ENCODE peak calls at places on chromosomes 1 and 21, in five cellular contexts. X is HepG2, W is HL-60, P is H9, V is neural crest cell. K is an unnamed sample.

GRCh38 chr21:37348664-37349063 is 17.9 kb upstream of the DYRK1A start:
- DNase-seq in X (no peak), W (no peak), P (no peak), V (no peak), K (no peak)

GRCh38 chr21:37032877-37033471 is 26.5 kb downstream of the RIPPLY3 start:
- DNase-seq in X (no peak), W (no peak), P (no peak), V (no peak), K (no peak)

GRCh38 chr1:152036316-152037216 is at the start of gene S100A11:
- DNase-seq in X (peak; percentile 34), W (peak; percentile 91), P (peak; percentile 76), V (peak; percentile 59), K (peak; percentile 58)

GRCh38 chr21:31872452-31873274 is at the start of gene HUNK:
- DNase-seq in X (peak; percentile 29), W (peak; percentile 9), P (peak; percentile 62), V (peak; percentile 59), K (peak; percentile 58)

GRCh38 chr1:184974086-184974836 is at the start of gene NIBAN1:
- DNase-seq in X (no peak), W (peak; percentile 78), P (peak; percentile 76), V (peak; percentile 21), K (peak; percentile 60)

GRCh38 chr1:182348916-182349747 is 42.5 kb downstream of the GLUL start:
- DNase-seq in X (no peak), W (no peak), P (no peak), V (no peak), K (no peak)

GRCh38 chr1:244375061-244375460 is 76.6 kb downstream of the ADSS2 start:
- DNase-seq in X (no peak), W (no peak), P (no peak), V (no peak), K (no peak)

GRCh38 chr1:6923955-6924890 is 139.0 kb downstream of the CAMTA1 start:
- DNase-seq in X (no peak), W (no peak), P (no peak), V (no peak), K (no peak)

GRCh38 chr1:163655565-163655964 is 333.8 kb downstream of the NUF2 start:
- DNase-seq in X (no peak), W (no peak), P (no peak), V (no peak), K (no peak)

GRCh38 chr1:4696753-4697152 is 42.3 kb downstream of the AJAP1 start:
- DNase-seq in X (no peak), W (no peak), P (no peak), V (no peak), K (no peak)

GRCh38 chr1:93750946-93751345 is 69.3 kb upstream of the BCAR3 start:
- DNase-seq in X (no peak), W (no peak), P (no peak), V (no peak), K (peak; percentile 39)

GRCh38 chr1:190478193-190479007 is 736 bp upstream of the BRINP3 start:
- DNase-seq in X (no peak), W (no peak), P (peak; percentile 71), V (peak; percentile 22), K (no peak)
- TF ChIP-seq CTCF in X (no peak), W (no peak), P (no peak), V (no peak), K (no peak)

DNA sequence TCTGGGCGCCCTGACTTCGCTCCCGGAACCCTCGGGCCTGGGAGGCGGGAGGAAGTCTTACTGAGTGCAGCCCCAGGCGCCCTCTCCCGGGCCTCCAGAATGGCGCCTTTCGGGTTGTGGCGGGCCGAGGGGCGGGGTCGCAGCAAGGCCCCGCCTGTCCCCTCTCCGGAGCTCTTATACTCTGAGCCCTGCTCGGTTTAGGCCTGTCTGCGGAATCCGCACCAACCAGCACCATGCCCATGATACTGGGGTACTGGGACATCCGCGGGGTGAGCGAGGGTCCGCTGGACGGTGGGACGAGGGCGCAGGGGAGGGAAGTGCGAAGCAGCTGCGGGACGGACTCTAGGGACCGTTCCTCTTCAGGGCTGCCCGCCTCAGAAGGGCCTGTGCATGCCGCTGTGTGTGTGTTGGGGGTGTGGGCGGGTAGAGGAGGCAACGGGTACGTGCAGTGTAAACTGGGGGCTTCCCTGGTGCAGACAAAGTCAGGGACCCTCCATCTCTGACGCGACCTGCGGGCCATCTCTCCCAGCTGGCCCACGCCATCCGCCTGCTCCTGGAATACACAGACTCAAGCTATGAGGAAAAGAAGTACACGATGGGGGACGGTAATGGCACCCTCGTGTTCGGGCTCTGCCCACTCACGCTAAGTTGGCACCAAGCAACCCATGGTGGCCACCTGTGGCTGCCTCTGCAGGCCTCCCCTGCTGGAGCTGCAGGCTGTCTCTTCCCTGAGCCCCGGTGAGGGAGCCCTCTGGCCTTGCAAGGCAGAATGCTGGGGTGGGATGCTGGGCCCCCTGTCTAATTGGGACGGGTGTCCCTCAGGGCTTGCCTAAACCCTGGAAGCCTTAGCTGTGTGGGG is at the start of gene GSTM1:
- DNase-seq in X (no peak), W (peak; percentile 39), P (peak; percentile 79), V (peak; percentile 34), K (no peak)
- TF ChIP-seq CTCF in X (no peak), W (no peak), P (peak; percentile 40), V (no peak), K (no peak)

GRCh38 chr1:70866522-70867256 is 180.9 kb downstream of the PTGER3 start:
- DNase-seq in X (no peak), W (peak; percentile 33), P (no peak), V (no peak), K (no peak)
- TF ChIP-seq CTCF in X (no peak), W (no peak), P (peak; percentile 35), V (no peak), K (no peak)

DNA sequence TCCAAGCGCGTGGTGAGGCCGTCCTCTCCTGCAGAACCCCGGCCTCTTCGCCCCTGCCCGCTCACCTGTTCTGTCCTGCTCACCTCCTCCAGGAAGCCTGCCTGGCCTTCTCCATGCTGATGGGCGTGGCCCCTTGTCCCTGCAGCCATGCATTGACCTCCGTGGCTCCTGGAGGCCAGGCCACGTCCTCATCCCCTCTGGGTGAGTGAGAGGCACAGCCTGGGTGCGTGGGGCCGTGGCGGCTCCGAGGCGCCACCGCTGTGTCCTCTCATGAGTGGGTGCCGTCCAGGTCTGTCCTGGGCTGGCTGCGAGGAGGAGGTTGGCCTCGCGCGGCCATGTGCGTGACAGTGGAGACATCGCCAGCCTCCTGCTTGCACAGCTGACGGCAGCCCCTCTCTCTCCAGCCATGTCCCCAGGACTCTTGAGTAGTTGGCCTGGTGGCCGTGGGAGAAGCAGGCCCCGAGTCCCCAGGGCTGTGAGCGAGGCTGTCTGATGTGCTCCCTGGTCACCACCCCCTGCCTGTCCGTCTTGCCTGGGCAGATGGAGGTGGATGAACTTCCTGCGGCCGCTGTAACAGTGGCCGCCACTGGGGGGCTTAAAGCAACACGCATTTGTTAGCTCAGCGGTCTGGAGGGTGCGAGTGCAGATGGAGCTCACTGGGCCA is 58.1 kb downstream of the PRKCZ start:
- DNase-seq in X (peak; percentile 40), W (peak; percentile 32), P (peak; percentile 89), V (peak; percentile 59), K (peak; percentile 61)
- TF ChIP-seq CTCF in X (peak; percentile 68), W (peak; percentile 22), P (peak; percentile 71), V (peak; percentile 64), K (peak; percentile 44)

K was measured in GM13977.